ENCODE peak calls at places on chromosome 14, in six cellular contexts. One of them, this sample, is unnamed.

GRCh38 chr14:65976771-65977170 is 509.4 kb upstream of the CCDC196 start:
- DNase-seq in CD8-positive, alpha-beta T cell: no peak
- DNase-seq in stomach: no peak
- DNase-seq in astrocyte of the cerebellum: peak
- DNase-seq in uterus: no peak
- DNase-seq in fibroblast of lung: peak
- DNase-seq in this sample: peak

GRCh38 chr14:80634106-80634758 is 307.3 kb downstream of the CEP128 start:
- DNase-seq in astrocyte of the cerebellum: no peak
- DNase-seq in uterus: no peak
- DNase-seq in fibroblast of lung: peak
- DNase-seq in stomach: no peak
- DNase-seq in CD8-positive, alpha-beta T cell: no peak
- DNase-seq in this sample: peak

GRCh38 chr14:29037428-29037827 is 270.8 kb downstream of the FOXG1 start:
- DNase-seq in astrocyte of the cerebellum: no peak
- DNase-seq in CD8-positive, alpha-beta T cell: no peak
- DNase-seq in stomach: no peak
- DNase-seq in uterus: no peak
- DNase-seq in fibroblast of lung: peak
- DNase-seq in this sample: no peak

GRCh38 chr14:86897224-86897623 is 1095.8 kb downstream of the GALC start:
- DNase-seq in CD8-positive, alpha-beta T cell: no peak
- DNase-seq in fibroblast of lung: no peak
- DNase-seq in uterus: no peak
- DNase-seq in astrocyte of the cerebellum: no peak
- DNase-seq in stomach: no peak
- DNase-seq in this sample: no peak

GRCh38 chr14:71730471-71730870 is 201.8 kb upstream of the RGS6 start:
- DNase-seq in CD8-positive, alpha-beta T cell: no peak
- DNase-seq in uterus: no peak
- DNase-seq in stomach: no peak
- DNase-seq in fibroblast of lung: peak
- DNase-seq in astrocyte of the cerebellum: no peak
- DNase-seq in this sample: peak

GRCh38 chr14:94561656-94562010 is 391 bp downstream of the SERPINA4 start:
- DNase-seq in astrocyte of the cerebellum: no peak
- DNase-seq in uterus: no peak
- DNase-seq in CD8-positive, alpha-beta T cell: no peak
- DNase-seq in stomach: no peak
- DNase-seq in fibroblast of lung: no peak
- DNase-seq in this sample: no peak

GRCh38 chr14:69487771-69488170 is 3.2 kb downstream of the PLEKHD1 start:
- DNase-seq in astrocyte of the cerebellum: no peak
- DNase-seq in uterus: no peak
- DNase-seq in fibroblast of lung: no peak
- DNase-seq in CD8-positive, alpha-beta T cell: no peak
- DNase-seq in stomach: no peak
- DNase-seq in this sample: peak

GRCh38 chr14:61322011-61322798 is 826 bp downstream of the PRKCH start:
- DNase-seq in fibroblast of lung: no peak
- DNase-seq in CD8-positive, alpha-beta T cell: peak
- DNase-seq in uterus: no peak
- DNase-seq in stomach: peak
- DNase-seq in astrocyte of the cerebellum: no peak
- DNase-seq in this sample: no peak

GRCh38 chr14:93764211-93764659 is 24.1 kb downstream of the PRIMA1 start:
- DNase-seq in astrocyte of the cerebellum: no peak
- DNase-seq in fibroblast of lung: peak
- DNase-seq in stomach: no peak
- DNase-seq in CD8-positive, alpha-beta T cell: no peak
- DNase-seq in uterus: peak
- DNase-seq in this sample: no peak

GRCh38 chr14:49898485-49898884 is 5.6 kb downstream of the ARF6 start:
- DNase-seq in astrocyte of the cerebellum: no peak
- DNase-seq in stomach: no peak
- DNase-seq in fibroblast of lung: no peak
- DNase-seq in CD8-positive, alpha-beta T cell: no peak
- DNase-seq in uterus: no peak
- DNase-seq in this sample: no peak

GRCh38 chr14:39233680-39234326 is at the start of gene MIA2:
- DNase-seq in stomach: no peak
- DNase-seq in CD8-positive, alpha-beta T cell: no peak
- DNase-seq in astrocyte of the cerebellum: no peak
- DNase-seq in uterus: no peak
- DNase-seq in fibroblast of lung: no peak
- DNase-seq in this sample: no peak

GRCh38 chr14:64465208-64465821 is at the start of gene AKAP5:
- DNase-seq in stomach: peak
- DNase-seq in uterus: peak
- DNase-seq in astrocyte of the cerebellum: no peak
- DNase-seq in fibroblast of lung: peak
- DNase-seq in CD8-positive, alpha-beta T cell: peak
- DNase-seq in this sample: peak

GRCh38 chr14:53881161-53881846 is 75.3 kb downstream of the BMP4 start:
- DNase-seq in CD8-positive, alpha-beta T cell: no peak
- DNase-seq in astrocyte of the cerebellum: no peak
- DNase-seq in fibroblast of lung: peak
- DNase-seq in uterus: no peak
- DNase-seq in stomach: no peak
- DNase-seq in this sample: no peak

GRCh38 chr14:81096656-81097055 is 124.1 kb downstream of the GTF2A1 start:
- DNase-seq in uterus: no peak
- DNase-seq in fibroblast of lung: no peak
- DNase-seq in CD8-positive, alpha-beta T cell: no peak
- DNase-seq in stomach: no peak
- DNase-seq in astrocyte of the cerebellum: no peak
- DNase-seq in this sample: no peak

GRCh38 chr14:63192085-63192484 is 12.2 kb upstream of the RHOJ start:
- DNase-seq in fibroblast of lung: peak
- DNase-seq in astrocyte of the cerebellum: no peak
- DNase-seq in stomach: no peak
- DNase-seq in uterus: no peak
- DNase-seq in CD8-positive, alpha-beta T cell: no peak
- DNase-seq in this sample: no peak

GRCh38 chr14:91893659-91894058 is 26.3 kb upstream of the TC2N start:
- DNase-seq in stomach: no peak
- DNase-seq in fibroblast of lung: no peak
- DNase-seq in uterus: no peak
- DNase-seq in astrocyte of the cerebellum: no peak
- DNase-seq in CD8-positive, alpha-beta T cell: no peak
- DNase-seq in this sample: no peak

GRCh38 chr14:76386922-76387782 is 11.2 kb downstream of the ESRRB start:
- DNase-seq in CD8-positive, alpha-beta T cell: peak
- DNase-seq in fibroblast of lung: peak
- DNase-seq in astrocyte of the cerebellum: peak
- DNase-seq in stomach: peak
- DNase-seq in uterus: peak
- DNase-seq in this sample: peak

GRCh38 chr14:22976620-22977433 is 5.5 kb downstream of the AJUBA start:
- DNase-seq in CD8-positive, alpha-beta T cell: no peak
- DNase-seq in astrocyte of the cerebellum: no peak
- DNase-seq in stomach: peak
- DNase-seq in uterus: no peak
- DNase-seq in fibroblast of lung: peak
- DNase-seq in this sample: peak

GRCh38 chr14:23916038-23916437 is 37.5 kb upstream of the DHRS4 start:
- DNase-seq in uterus: no peak
- DNase-seq in stomach: no peak
- DNase-seq in astrocyte of the cerebellum: no peak
- DNase-seq in fibroblast of lung: no peak
- DNase-seq in CD8-positive, alpha-beta T cell: no peak
- DNase-seq in this sample: no peak

GRCh38 chr14:89757313-89757939 is 197.1 kb downstream of the EFCAB11 start:
- DNase-seq in fibroblast of lung: peak
- DNase-seq in CD8-positive, alpha-beta T cell: no peak
- DNase-seq in stomach: no peak
- DNase-seq in astrocyte of the cerebellum: peak
- DNase-seq in uterus: no peak
- DNase-seq in this sample: no peak

GRCh38 chr14:49768301-49769121 is 558 bp downstream of the KLHDC2 start:
- DNase-seq in stomach: peak
- DNase-seq in fibroblast of lung: peak
- DNase-seq in astrocyte of the cerebellum: no peak
- DNase-seq in CD8-positive, alpha-beta T cell: peak
- DNase-seq in uterus: peak
- DNase-seq in this sample: peak

GRCh38 chr14:65966188-65966587 is 520.0 kb upstream of the CCDC196 start:
- DNase-seq in stomach: no peak
- DNase-seq in astrocyte of the cerebellum: no peak
- DNase-seq in CD8-positive, alpha-beta T cell: no peak
- DNase-seq in fibroblast of lung: no peak
- DNase-seq in uterus: no peak
- DNase-seq in this sample: no peak

GRCh38 chr14:24535737-24536136 is 27.7 kb upstream of the CMA1 start:
- DNase-seq in CD8-positive, alpha-beta T cell: no peak
- DNase-seq in uterus: no peak
- DNase-seq in fibroblast of lung: no peak
- DNase-seq in astrocyte of the cerebellum: no peak
- DNase-seq in stomach: no peak
- DNase-seq in this sample: no peak

GRCh38 chr14:34098985-34099349 is 148.1 kb upstream of the EGLN3 start:
- DNase-seq in uterus: no peak
- DNase-seq in fibroblast of lung: no peak
- DNase-seq in stomach: no peak
- DNase-seq in astrocyte of the cerebellum: no peak
- DNase-seq in CD8-positive, alpha-beta T cell: no peak
- DNase-seq in this sample: no peak
- TF ChIP-seq CTCF in uterus: no peak
- TF ChIP-seq CTCF in fibroblast of lung: no peak
- TF ChIP-seq CTCF in stomach: no peak
- TF ChIP-seq CTCF in astrocyte of the cerebellum: no peak
- TF ChIP-seq CTCF in CD8-positive, alpha-beta T cell: peak
- TF ChIP-seq CTCF in this sample: no peak

GRCh38 chr14:103116645-103117044 is 6.6 kb upstream of the TNFAIP2 start:
- DNase-seq in stomach: no peak
- DNase-seq in astrocyte of the cerebellum: no peak
- DNase-seq in fibroblast of lung: no peak
- DNase-seq in CD8-positive, alpha-beta T cell: no peak
- DNase-seq in uterus: no peak
- DNase-seq in this sample: no peak

GRCh38 chr14:103115845-103116572 is 7.3 kb upstream of the TNFAIP2 start:
- DNase-seq in uterus: no peak
- DNase-seq in CD8-positive, alpha-beta T cell: no peak
- DNase-seq in astrocyte of the cerebellum: no peak
- DNase-seq in fibroblast of lung: peak
- DNase-seq in stomach: no peak
- DNase-seq in this sample: no peak

GRCh38 chr14:103121161-103121845 is 2.0 kb upstream of the TNFAIP2 start:
- DNase-seq in CD8-positive, alpha-beta T cell: no peak
- DNase-seq in astrocyte of the cerebellum: no peak
- DNase-seq in uterus: no peak
- DNase-seq in stomach: no peak
- DNase-seq in fibroblast of lung: no peak
- DNase-seq in this sample: no peak

GRCh38 chr14:103118663-103119404 is 4.4 kb upstream of the TNFAIP2 start:
- DNase-seq in fibroblast of lung: no peak
- DNase-seq in CD8-positive, alpha-beta T cell: no peak
- DNase-seq in astrocyte of the cerebellum: no peak
- DNase-seq in uterus: no peak
- DNase-seq in stomach: peak
- DNase-seq in this sample: no peak

DNA sequence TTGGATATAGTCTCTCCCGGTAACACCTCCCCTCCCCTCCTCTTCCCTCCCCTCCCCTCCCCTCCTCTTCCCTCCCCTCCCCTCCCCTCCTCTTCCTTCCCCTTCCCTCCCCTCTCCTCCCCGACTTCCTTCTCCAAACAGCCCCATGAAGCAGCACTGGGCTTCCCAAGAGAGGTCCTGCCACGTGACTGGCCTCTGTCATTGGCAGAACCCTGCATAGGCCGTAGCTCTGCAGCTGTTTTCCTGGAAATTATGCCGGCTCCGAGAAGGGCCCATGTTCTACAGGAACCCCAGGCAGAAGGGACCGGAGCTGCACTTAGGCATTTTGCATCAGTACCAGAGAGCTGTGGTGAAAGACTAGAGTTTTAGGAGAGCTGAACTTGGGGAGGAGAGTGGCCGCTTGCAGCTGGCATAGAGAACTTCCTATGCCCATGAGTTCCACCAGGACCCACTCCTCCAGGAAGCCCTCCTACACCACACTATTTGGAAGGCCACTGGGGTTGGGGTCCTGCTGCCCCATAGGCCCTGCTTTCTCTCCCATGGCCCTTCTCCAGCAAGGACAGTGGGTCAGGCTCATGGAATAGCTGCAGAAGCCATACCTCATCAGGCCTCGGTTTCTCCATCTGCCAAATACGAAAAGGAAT is 5.1 kb upstream of the TNFAIP2 start:
- DNase-seq in fibroblast of lung: no peak
- DNase-seq in astrocyte of the cerebellum: no peak
- DNase-seq in stomach: no peak
- DNase-seq in uterus: peak
- DNase-seq in CD8-positive, alpha-beta T cell: no peak
- DNase-seq in this sample: no peak
- TF ChIP-seq CTCF in fibroblast of lung: no peak
- TF ChIP-seq CTCF in astrocyte of the cerebellum: no peak
- TF ChIP-seq CTCF in stomach: no peak
- TF ChIP-seq CTCF in uterus: no peak
- TF ChIP-seq CTCF in CD8-positive, alpha-beta T cell: no peak
- TF ChIP-seq CTCF in this sample: no peak

DNA sequence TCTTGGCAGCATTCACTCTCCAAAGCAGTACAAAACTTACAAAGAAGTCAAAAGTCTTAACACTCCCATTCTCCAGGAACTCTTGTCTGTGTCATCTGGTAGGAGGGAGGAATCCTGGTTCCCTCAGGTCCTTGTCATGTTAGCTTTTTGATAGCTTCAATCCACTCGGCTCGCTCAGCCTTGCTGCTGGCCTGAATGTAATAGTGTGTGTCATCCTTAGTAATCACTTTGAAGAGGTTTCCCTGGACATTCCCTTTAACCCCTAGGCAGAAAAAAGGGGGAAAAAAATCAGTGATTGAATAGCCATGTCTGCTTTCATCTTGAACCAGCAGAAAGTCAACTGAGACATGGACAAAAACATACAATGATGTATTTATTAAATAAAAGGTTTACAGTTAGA is 24.8 kb downstream of the PLEK2 start:
- DNase-seq in CD8-positive, alpha-beta T cell: no peak
- DNase-seq in uterus: no peak
- DNase-seq in astrocyte of the cerebellum: no peak
- DNase-seq in fibroblast of lung: peak
- DNase-seq in stomach: no peak
- DNase-seq in this sample: no peak
- TF ChIP-seq CTCF in CD8-positive, alpha-beta T cell: no peak
- TF ChIP-seq CTCF in uterus: no peak
- TF ChIP-seq CTCF in astrocyte of the cerebellum: no peak
- TF ChIP-seq CTCF in fibroblast of lung: no peak
- TF ChIP-seq CTCF in stomach: no peak
- TF ChIP-seq CTCF in this sample: no peak

DNA sequence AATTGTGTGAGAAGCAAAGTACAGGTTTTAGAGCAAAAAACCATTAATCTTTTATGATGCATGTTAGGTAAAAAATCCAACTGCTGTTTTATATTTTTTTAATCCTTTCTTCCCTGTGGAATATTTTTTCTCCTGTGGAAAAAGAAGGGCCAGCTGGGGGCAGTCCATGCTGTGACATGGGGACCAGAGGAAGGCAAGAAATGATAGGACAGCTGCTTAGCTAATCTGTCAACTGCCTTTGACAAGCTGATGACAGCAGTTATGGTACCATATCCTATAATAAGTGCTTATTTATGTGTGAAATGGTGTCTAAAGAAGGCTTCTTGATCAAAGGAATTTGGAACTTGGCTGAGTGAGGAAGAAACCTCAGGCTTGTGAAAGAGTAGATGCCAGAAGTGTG is 452.4 kb upstream of the NOVA1 start:
- DNase-seq in stomach: no peak
- DNase-seq in fibroblast of lung: no peak
- DNase-seq in CD8-positive, alpha-beta T cell: no peak
- DNase-seq in astrocyte of the cerebellum: no peak
- DNase-seq in uterus: no peak
- DNase-seq in this sample: no peak
- TF ChIP-seq CTCF in stomach: no peak
- TF ChIP-seq CTCF in fibroblast of lung: no peak
- TF ChIP-seq CTCF in CD8-positive, alpha-beta T cell: no peak
- TF ChIP-seq CTCF in astrocyte of the cerebellum: no peak
- TF ChIP-seq CTCF in uterus: no peak
- TF ChIP-seq CTCF in this sample: no peak

This sample was measured in A673.